ENCODE peak calls at places on chromosome 1, in six cellular contexts. X is uterus, K is A549, A is kidney, N is ovary, I is keratinocyte. B is an unnamed sample. For H3K4me1, the result is how much of the 10 kb centered on the place peaks cover.

GRCh38 chr1:115052454-115053083 is 22.9 kb downstream of the TSHB start:
- DNase-seq in A (no peak), I (no peak), N (peak), K (peak), X (peak), B (no peak)

GRCh38 chr1:15158506-15159165 is 5.1 kb downstream of the TMEM51 start:
- DNase-seq in K (peak), N (no peak), I (no peak), A (no peak), X (no peak), B (no peak)

GRCh38 chr1:11851171-11851570 is 3.6 kb upstream of the NPPA start:
- DNase-seq in A (no peak), X (no peak), I (no peak), K (no peak), N (no peak), B (no peak)

GRCh38 chr1:12436345-12436658 is 181.7 kb downstream of the DHRS3 start:
- DNase-seq in I (no peak), K (no peak), N (no peak), X (no peak), A (no peak), B (no peak)

GRCh38 chr1:117671781-117672501 is 66.1 kb downstream of the TENT5C start:
- DNase-seq in A (no peak), N (no peak), K (peak), X (peak), I (no peak), B (no peak)

GRCh38 chr1:213989071-213989739 is 1.4 kb downstream of the PROX1 start:
- DNase-seq in I (no peak), K (no peak), X (no peak), N (peak), A (no peak), B (no peak)

GRCh38 chr1:105865546-105865945 is 1190.9 kb upstream of the PRMT6 start:
- DNase-seq in A (no peak), I (no peak), K (no peak), X (no peak), N (no peak), B (no peak)

GRCh38 chr1:176853503-176853902 is 311.0 kb downstream of the ASTN1 start:
- DNase-seq in K (no peak), N (no peak), X (no peak), I (no peak), A (no peak), B (no peak)

GRCh38 chr1:207969528-207969927 is 58.6 kb upstream of the CD34 start:
- DNase-seq in K (no peak), I (no peak), N (no peak), A (no peak), X (no peak), B (no peak)

GRCh38 chr1:214970016-214970415 is 112.5 kb upstream of the KCNK2 start:
- DNase-seq in N (no peak), X (no peak), I (no peak), A (no peak), K (no peak), B (no peak)

GRCh38 chr1:219990782-219991510 is 55.4 kb downstream of the EPRS1 start:
- DNase-seq in I (no peak), K (peak), X (no peak), A (no peak), N (no peak), B (no peak)

GRCh38 chr1:7469255-7469938 is 301.7 kb upstream of the VAMP3 start:
- DNase-seq in X (no peak), I (no peak), A (peak), N (no peak), K (peak), B (no peak)

GRCh38 chr1:245718123-245718522 is 563.3 kb downstream of the KIF26B start:
- DNase-seq in I (no peak), N (no peak), A (no peak), K (no peak), X (no peak), B (no peak)

GRCh38 chr1:18422076-18422777 is 58.5 kb upstream of the KLHDC7A start:
- DNase-seq in I (no peak), N (no peak), K (no peak), A (no peak), X (no peak), B (no peak)

GRCh38 chr1:12097321-12097720 is 34.2 kb downstream of the TNFRSF8 start:
- DNase-seq in I (no peak), A (no peak), X (no peak), K (no peak), N (no peak), B (no peak)

GRCh38 chr1:236486315-236486714 is 37.5 kb upstream of the LGALS8 start:
- DNase-seq in A (no peak), I (no peak), K (no peak), N (no peak), X (no peak), B (no peak)

GRCh38 chr1:108327534-108328462 is 83.9 kb upstream of the NBPF4 start:
- DNase-seq in I (no peak), K (peak), X (no peak), A (peak), N (no peak), B (no peak)

GRCh38 chr1:59673575-59674467 is 140.9 kb upstream of the HOOK1 start:
- DNase-seq in X (peak), K (no peak), I (peak), N (peak), A (no peak), B (peak)

GRCh38 chr1:47709302-47710074 is 271.6 kb downstream of the FOXD2 start:
- DNase-seq in K (peak), I (no peak), X (no peak), N (no peak), A (no peak), B (no peak)

GRCh38 chr1:83615379-83615778 is 383.6 kb downstream of the TTLL7 start:
- DNase-seq in N (no peak), A (no peak), K (no peak), I (no peak), X (no peak), B (no peak)

GRCh38 chr1:219120625-219121544 is 52.8 kb upstream of the LYPLAL1 start:
- DNase-seq in K (peak), N (peak), I (no peak), X (peak), A (no peak), B (no peak)

GRCh38 chr1:113792986-113793385 is 19.3 kb downstream of the RSBN1 start:
- DNase-seq in K (no peak), N (no peak), X (no peak), I (no peak), A (no peak), B (no peak)

GRCh38 chr1:46150085-46150484 is 17.7 kb upstream of the PIK3R3 start:
- DNase-seq in A (no peak), K (no peak), I (no peak), X (no peak), N (no peak), B (no peak)

GRCh38 chr1:5872886-5873285 is 119.3 kb downstream of the NPHP4 start:
- DNase-seq in A (no peak), X (no peak), I (no peak), K (no peak), N (no peak), B (no peak)

GRCh38 chr1:119794230-119794629 is 17.0 kb downstream of the REG4 start:
- DNase-seq in I (no peak), K (no peak), N (no peak), X (no peak), A (no peak), B (peak)

GRCh38 chr1:119885903-119886783 is 10.2 kb downstream of the ADAM30 start:
- DNase-seq in N (peak), X (peak), A (no peak), K (peak), I (no peak), B (peak)

GRCh38 chr1:67146101-67146500 is 11.3 kb upstream of the C1orf141 start:
- DNase-seq in A (no peak), I (no peak), X (no peak), N (no peak), K (no peak), B (no peak)

GRCh38 chr1:67148516-67149178 is 13.9 kb upstream of the C1orf141 start:
- DNase-seq in I (no peak), K (no peak), N (no peak), A (no peak), X (no peak), B (no peak)

GRCh38 chr1:67146539-67146938 is 11.8 kb upstream of the C1orf141 start:
- DNase-seq in A (no peak), N (no peak), X (no peak), K (no peak), I (no peak), B (no peak)

GRCh38 chr1:67142931-67143330 is 8.2 kb upstream of the C1orf141 start:
- DNase-seq in I (no peak), A (no peak), K (no peak), X (no peak), N (no peak), B (no peak)

DNA sequence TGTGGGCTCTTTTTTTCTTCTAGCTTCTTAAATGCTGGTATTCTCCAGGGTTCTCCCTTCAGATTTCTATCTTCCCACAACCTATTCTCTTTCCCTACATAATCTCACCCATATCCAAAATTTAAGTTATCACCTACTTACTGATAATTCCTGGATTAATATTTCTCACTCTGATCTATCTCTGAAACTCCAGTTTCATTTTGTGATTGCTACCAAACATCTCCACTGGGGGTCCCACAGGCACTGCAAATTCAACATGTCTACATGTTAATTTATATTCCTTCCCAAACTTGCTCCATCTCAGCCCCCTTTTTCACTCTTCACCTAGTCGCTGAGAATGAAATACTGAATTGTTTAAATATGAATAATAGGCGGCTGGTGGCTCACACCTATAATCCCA is 9.9 kb upstream of the C1orf141 start:
- DNase-seq in X (no peak), A (no peak), N (no peak), K (no peak), I (no peak), B (no peak)
- TF ChIP-seq CTCF in X (no peak), A (no peak), N (no peak), K (peak), I (peak), B (no peak)

GRCh38 chr1:202810615-202811295 is at the start of gene PCAT6:
- DNase-seq in K (peak), N (peak), A (peak), I (no peak), X (peak), B (peak)

GRCh38 chr1:202807926-202808757 is at the start of gene KDM5B:
- DNase-seq in A (peak), K (peak), X (peak), I (no peak), N (peak), B (no peak)

GRCh38 chr1:202811296-202812175 is 782 bp downstream of the PCAT6 start:
- DNase-seq in X (peak), N (peak), I (no peak), K (peak), A (no peak), B (no peak)

GRCh38 chr1:202810193-202810614 is 550 bp upstream of the PCAT6 start:
- DNase-seq in N (no peak), X (no peak), I (no peak), A (no peak), K (no peak), B (no peak)

DNA sequence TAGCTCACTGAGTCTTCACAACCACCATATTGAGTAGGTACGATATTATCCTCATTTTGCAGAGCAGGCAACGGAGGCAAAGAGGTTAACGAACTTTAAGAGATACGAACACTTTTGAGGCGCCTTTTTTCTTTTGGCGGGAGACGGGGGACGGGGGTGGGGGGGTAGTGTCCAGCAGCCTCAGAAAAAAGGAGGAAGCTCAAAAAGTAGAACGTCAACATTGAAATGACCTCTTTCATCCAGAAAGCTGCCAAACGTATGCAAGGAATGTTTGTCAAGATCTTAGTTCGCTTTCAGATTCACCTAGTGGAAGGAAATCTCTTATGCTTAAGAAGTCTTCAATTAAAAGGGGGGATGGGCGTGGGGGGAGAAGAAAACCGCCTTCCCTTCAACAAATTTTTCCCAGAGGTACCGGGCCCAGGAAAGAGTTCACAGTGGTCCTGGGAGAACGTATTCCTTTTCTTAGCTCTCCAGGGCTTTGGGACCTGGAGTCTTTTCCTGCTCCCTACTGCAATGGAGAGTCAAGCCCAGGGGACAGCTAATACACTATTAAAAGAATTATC is 1.1 kb upstream of the PCAT6 start:
- DNase-seq in X (no peak), K (no peak), A (no peak), I (no peak), N (no peak), B (no peak)
- H3K4me3 ChIP-seq in X (peak), K (peak), A (peak), I (peak), N (no peak), B (peak)

GRCh38 chr1:65421341-65422174 is 1.1 kb downstream of the LEPR start:
- DNase-seq in X (no peak), I (no peak), N (no peak), K (no peak), A (no peak), B (no peak)

GRCh38 chr1:65419681-65420589 is 533 bp upstream of the LEPR start:
- DNase-seq in X (peak), A (peak), I (peak), N (peak), K (peak), B (peak)

GRCh38 chr1:65420590-65421340 is at the start of the genes LEPR and LEPROT:
- DNase-seq in I (no peak), K (no peak), A (no peak), N (no peak), X (no peak), B (no peak)

GRCh38 chr1:65423884-65424655 is 3.6 kb downstream of the LEPR start:
- DNase-seq in K (peak), I (peak), A (no peak), N (no peak), X (no peak), B (no peak)

GRCh38 chr1:65422241-65423203 is 2.1 kb downstream of the LEPR start:
- DNase-seq in A (peak), X (no peak), N (no peak), I (peak), K (peak), B (no peak)
- H3K4me1 ChIP-seq in A (under half), X (under half), N (under half), I (half or more), K (half or more), B (under half)

GRCh38 chr1:184143449-184143848 is 91.9 kb downstream of the TSEN15 start:
- DNase-seq in K (no peak), X (no peak), I (no peak), A (no peak), N (no peak), B (no peak)

GRCh38 chr1:184141481-184141880 is 90.0 kb downstream of the TSEN15 start:
- DNase-seq in A (no peak), K (no peak), I (no peak), N (no peak), X (no peak), B (peak)

GRCh38 chr1:184150776-184151531 is 99.4 kb downstream of the TSEN15 start:
- DNase-seq in I (no peak), X (no peak), K (no peak), N (no peak), A (no peak), B (peak)

GRCh38 chr1:184146202-184146601 is 94.7 kb downstream of the TSEN15 start:
- DNase-seq in N (no peak), K (no peak), A (no peak), X (no peak), I (no peak), B (peak)

DNA sequence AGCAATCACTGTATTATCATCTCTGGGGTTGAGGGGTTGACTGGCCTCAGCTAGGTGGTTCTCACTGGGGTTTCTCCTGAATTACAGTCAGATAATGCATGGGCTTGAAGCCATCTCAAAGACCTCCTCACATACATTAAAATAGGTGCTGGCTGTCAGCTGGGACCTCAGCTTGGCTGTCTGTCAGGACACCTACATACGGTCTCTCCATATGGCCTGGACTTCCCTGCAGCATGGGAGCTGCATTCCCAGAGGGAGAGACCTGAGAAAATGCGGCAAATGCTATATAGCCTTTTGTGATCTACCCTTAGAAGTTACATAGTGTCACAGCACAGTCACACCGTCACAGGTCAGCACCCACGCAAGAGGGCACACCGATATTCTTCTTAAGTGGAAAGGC is 93.6 kb downstream of the TSEN15 start:
- DNase-seq in N (no peak), K (no peak), X (no peak), A (no peak), I (no peak), B (peak)
- TF ChIP-seq CTCF in N (no peak), K (no peak), X (no peak), A (no peak), I (no peak), B (no peak)

GRCh38 chr1:1424623-1425229 is 3.6 kb upstream of the ANKRD65 start:
- DNase-seq in I (no peak), X (no peak), K (peak), N (no peak), A (peak), B (no peak)

GRCh38 chr1:1425753-1426495 is 4.8 kb upstream of the ANKRD65 start:
- DNase-seq in A (peak), I (no peak), X (no peak), N (peak), K (peak), B (no peak)

GRCh38 chr1:1426961-1427934 is 6.2 kb upstream of the ANKRD65 start:
- DNase-seq in N (peak), I (no peak), A (peak), K (peak), X (no peak), B (no peak)

GRCh38 chr1:1426496-1426960 is 5.5 kb upstream of the ANKRD65 start:
- DNase-seq in A (peak), X (no peak), N (no peak), K (peak), I (no peak), B (no peak)

GRCh38 chr1:1425426-1425752 is 4.3 kb upstream of the ANKRD65 start:
- DNase-seq in K (no peak), X (no peak), A (peak), I (no peak), N (no peak), B (no peak)
- H3K4me3 ChIP-seq in K (no peak), X (no peak), A (no peak), I (no peak), N (no peak), B (no peak)

GRCh38 chr1:179087665-179088064 is 5.8 kb downstream of the TOR3A start:
- DNase-seq in N (no peak), X (no peak), A (no peak), K (no peak), I (no peak), B (no peak)
- H3K4me1 ChIP-seq in N (under half), X (under half), A (under half), K (under half), I (under half), B (half or more)

GRCh38 chr1:234125283-234125682 is 220.8 kb downstream of the SLC35F3 start:
- DNase-seq in A (no peak), I (no peak), K (peak), N (no peak), X (no peak), B (peak)
- TF ChIP-seq CTCF in A (peak), I (peak), K (peak), N (no peak), X (no peak), B (no peak)

DNA sequence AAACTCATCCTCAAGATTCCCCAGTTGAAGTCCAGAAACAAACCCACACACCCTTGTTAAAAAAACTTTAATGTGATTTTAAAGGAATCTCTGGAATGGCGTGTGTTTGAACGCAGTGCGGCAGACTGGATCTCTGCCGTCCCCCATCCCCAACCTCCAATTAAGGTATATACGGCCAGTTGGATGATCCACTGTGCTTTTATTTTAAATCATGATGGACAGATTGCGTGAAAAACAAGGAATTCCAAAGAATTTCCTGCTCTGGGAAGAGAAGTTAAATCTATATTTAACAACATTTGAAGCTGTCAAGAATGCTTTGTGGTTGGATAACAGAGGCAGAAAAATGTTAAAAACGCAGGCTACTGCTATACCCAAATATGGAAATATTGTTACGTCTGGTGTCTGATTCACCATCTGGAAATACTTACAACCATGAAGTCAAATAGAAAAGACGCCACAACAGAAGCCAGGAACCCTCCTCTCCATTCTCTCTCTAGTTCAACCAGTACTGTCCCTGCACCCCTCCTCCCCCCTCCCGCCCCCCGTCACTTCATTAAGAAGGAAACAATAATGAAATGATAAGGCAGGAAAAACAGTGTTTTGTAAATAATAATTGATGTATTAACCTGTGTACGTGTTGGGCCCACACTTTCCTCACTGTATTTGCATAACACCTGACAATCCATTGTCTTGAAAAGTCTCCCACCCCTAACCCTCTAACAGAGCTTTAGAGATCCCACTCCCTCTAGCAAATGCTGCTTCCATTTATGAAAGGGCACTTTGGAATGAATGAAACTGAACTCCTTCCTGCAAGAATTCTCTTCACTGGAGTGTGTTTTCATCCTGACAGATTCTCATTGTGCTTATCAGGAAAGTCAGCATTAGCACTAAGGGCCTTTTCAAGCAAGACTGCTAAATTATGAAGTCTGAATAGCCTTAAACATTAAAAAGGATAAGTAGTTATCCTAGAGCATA is 2.0 kb upstream of the CCN1 start:
- DNase-seq in A (peak), X (peak), I (no peak), N (no peak), K (peak), B (peak)
- H3K4me3 ChIP-seq in A (peak), X (peak), I (no peak), N (peak), K (peak), B (peak)

GRCh38 chr1:64479874-64480273 is 9.9 kb downstream of the CACHD1 start:
- DNase-seq in I (no peak), A (no peak), K (no peak), X (no peak), N (no peak), B (no peak)
- H3K4me1 ChIP-seq in I (under half), A (under half), K (under half), X (under half), N (under half), B (under half)